ENCODE peak calls at places on chromosomes 5 and 9, in four cellular contexts. F is K562, H is WTC11, O is GM12878. W is an unnamed sample.
A peak's percentile ranks its signal among the peaks of the same experiment; 100 is the strongest.

GRCh38 chr9:121748080-121748479 is 96.6 kb downstream of the DAB2IP start:
- DNase-seq in F (no peak), O (no peak), H (no peak), W (no peak)

GRCh38 chr5:157130933-157131332 is 11.7 kb downstream of the MED7 start:
- DNase-seq in F (peak; percentile 25), H (no peak), O (no peak), W (no peak)

GRCh38 chr9:121818016-121818661 is 166.7 kb downstream of the DAB2IP start:
- DNase-seq in F (no peak), O (no peak), H (no peak), W (no peak)

GRCh38 chr9:81096667-81097066 is 592.7 kb downstream of the TLE1 start:
- DNase-seq in O (no peak), H (no peak), F (no peak), W (no peak)

GRCh38 chr9:72952914-72953313 is at the start of gene ALDH1A1:
- DNase-seq in H (no peak), F (peak; percentile 36), O (no peak), W (peak; percentile 68)

GRCh38 chr9:77926314-77926959 is 105.2 kb downstream of the GNAQ start:
- DNase-seq in F (no peak), O (no peak), H (no peak), W (no peak)

GRCh38 chr9:131280660-131281059 is 4.3 kb upstream of the FAM78A start:
- DNase-seq in O (no peak), H (no peak), F (no peak), W (no peak)

GRCh38 chr9:101443358-101443757 is 7.8 kb upstream of the ALDOB start:
- DNase-seq in O (no peak), F (no peak), H (no peak), W (no peak)

DNA sequence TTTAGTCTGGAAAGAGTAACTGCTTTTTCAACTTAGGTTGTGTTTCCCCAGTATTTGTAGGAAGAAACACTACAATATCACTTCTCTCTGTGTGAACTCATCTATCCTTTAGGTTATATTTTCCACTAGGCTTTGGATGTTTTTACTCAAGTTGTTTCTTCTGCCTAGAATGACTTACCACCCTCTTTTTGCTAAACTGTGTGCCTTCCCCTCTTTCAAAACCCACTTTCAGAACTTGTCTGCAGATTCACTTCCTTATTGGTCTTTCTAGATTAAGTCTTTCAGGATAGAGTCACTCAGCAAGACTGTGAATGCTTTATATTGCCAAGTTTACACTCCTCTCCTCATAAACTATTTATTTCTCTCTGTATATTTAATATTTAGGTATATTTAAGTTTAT is 14.2 kb upstream of the CAST start:
- DNase-seq in H (no peak), O (no peak), F (no peak), W (no peak)
- TF ChIP-seq NR2C2 in H (no peak), O (no peak), F (no peak), W (no peak)

DNA sequence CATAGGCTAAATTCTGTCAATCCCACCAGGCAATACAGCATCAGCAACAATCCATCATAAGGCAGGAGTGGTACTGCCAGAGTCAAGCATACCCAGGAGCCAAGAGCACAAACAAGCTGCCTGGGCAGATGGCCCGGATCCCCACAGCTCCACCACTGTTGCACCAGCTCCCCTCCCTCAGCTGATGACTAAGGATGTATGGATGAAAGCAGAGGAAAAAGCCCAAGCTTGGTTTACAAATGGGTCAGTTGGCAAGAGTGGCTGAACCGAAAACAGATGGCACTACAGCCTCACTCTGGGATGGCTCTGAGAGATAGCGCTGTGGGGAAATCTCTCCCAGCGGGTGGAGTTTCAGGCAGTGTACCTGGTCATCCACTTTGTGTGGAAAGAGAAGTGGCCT is 29.4 kb downstream of the DROSHA start:
- DNase-seq in H (no peak), O (no peak), F (no peak), W (no peak)
- TF ChIP-seq NR2C2 in H (no peak), O (no peak), F (no peak), W (no peak)

GRCh38 chr5:45643051-45643450 is 53.1 kb downstream of the HCN1 start:
- DNase-seq in H (no peak), F (no peak), O (no peak), W (no peak)
- TF ChIP-seq NR2C2 in H (no peak), F (no peak), O (no peak), W (no peak)

DNA sequence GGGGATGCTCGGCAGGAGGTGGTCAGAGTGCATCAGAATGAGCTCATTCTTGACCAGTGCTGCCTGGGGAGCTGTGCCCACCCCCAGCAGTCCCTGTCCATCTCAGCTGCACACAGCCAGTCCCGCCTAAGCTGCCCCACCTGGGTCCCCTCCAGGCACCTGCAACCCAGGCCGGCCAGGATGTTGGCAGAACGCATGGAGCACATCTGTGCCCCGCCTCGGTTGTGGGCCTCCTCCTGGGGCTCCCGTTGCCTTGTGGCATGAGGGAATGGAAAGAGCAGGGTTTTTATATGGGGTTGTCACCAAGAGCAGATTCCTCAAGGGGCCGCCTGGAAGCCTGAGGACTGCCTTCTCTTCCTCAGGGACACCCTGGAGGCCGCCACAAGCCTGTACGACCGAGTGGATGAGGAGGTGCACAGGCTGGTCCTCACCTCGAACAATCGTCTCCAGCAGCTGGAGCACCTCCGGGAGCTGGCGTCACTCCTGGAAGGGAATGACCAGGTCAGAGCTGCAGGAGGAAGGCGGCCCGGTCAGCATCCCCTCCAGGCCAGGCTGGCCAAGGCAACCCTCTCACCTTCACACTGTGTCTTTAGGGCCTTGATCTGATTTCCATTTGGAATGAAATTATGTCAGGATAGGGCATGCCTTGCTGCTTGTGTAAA is 34.8 kb upstream of the LRRC14B start:
- DNase-seq in O (no peak), H (no peak), F (no peak), W (no peak)
- TF ChIP-seq NR2C2 in O (no peak), H (no peak), F (no peak), W (no peak)

GRCh38 chr5:149618581-149619248 is 37.4 kb downstream of the ARHGEF37 start:
- DNase-seq in O (peak; percentile 62), H (peak; percentile 58), F (peak; percentile 80), W (peak; percentile 53)
- TF ChIP-seq NR2C2 in O (no peak), H (no peak), F (no peak), W (no peak)

GRCh38 chr5:147939431-147940114 is 33.2 kb upstream of the C5orf46 start:
- DNase-seq in F (no peak), O (no peak), H (no peak), W (no peak)

GRCh38 chr5:147930759-147931158 is 24.4 kb upstream of the C5orf46 start:
- DNase-seq in H (no peak), O (no peak), F (no peak), W (no peak)

GRCh38 chr5:147935032-147935431 is 28.7 kb upstream of the C5orf46 start:
- DNase-seq in O (no peak), H (no peak), F (peak; percentile 5), W (peak; percentile 16)
- TF ChIP-seq NR2C2 in O (no peak), H (no peak), F (no peak), W (no peak)

DNA sequence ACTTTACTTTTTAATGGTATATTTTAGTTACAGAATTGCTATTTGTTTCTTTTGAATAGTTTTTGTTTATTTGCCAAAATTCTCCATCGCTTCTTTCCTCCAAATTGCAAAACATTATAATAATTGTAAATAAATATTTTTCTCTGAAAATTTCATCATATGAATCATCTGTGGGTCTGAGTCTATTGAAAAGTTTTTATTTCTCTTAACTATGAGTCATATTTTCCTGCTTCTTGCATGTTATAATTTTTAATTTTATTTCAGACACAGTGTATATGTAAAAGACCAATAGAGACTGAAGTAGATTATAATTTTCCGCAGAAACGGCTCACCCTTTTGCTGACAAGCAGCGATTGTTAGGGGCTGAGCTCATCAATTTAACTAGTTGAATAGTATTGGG is 279.1 kb upstream of the IL12B start:
- DNase-seq in O (no peak), H (no peak), F (no peak), W (no peak)
- TF ChIP-seq NR2C2 in O (no peak), H (no peak), F (no peak), W (no peak)

DNA sequence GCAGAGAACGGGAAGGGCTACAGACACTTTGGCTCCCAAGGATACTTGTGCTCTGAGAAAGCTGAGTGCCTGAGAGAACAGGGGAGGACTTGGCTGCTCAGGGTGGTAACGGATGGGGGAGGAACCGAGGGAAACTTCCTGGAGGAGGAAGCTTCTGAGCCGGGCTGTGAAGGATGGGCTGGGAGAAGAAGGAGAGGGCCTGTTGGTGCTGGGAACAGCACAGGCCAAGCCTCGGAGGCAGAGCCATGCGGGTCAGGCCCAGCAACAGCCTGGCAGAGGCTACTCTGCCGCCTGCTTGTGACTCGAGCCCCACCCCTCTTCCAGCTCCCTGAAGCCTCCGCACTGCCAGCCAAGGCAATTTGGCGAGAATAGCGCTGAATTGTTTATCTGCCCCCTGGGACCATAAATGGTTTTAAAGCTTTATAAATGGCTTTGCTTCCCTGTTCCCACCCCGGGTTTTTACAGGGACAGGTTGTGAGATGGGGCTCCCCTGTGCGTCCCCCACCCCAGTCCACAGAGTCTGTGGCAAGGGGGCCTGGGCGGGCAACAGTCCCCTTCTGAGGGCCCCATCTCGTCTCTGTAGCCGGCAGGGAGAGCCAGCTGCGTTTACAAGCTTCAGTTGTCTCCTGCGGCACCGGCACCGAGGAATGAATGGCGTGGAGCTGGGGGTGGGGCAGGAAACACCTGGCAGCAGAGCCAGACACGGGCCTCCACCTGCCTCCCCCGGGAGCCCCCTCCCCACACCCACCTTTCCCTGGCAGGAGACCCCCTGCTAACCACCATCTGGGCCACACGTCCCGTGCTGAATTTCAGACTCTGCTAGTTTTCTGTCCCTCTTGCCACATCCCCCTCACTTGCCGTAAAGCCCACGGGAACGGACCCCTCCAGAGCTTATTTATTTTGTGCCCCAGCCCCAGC is 24.4 kb downstream of the FAM163B start:
- DNase-seq in O (no peak), H (peak; percentile 58), F (no peak), W (no peak)
- TF ChIP-seq NR2C2 in O (no peak), H (no peak), F (no peak), W (no peak)

W was measured in HepG2.